ENCODE peak calls at places on chromosome 13, in seven cellular contexts. One of them, this sample, is unnamed.

GRCh38 chr13:45402641-45403040 is 15.5 kb downstream of the SLC25A30 start:
- DNase-seq in brain microvascular endothelial cell: no peak
- DNase-seq in OCI-M1: no peak
- DNase-seq in NB4: no peak
- DNase-seq in EL: no peak
- DNase-seq in stimulated activated CD4-positive, alpha-beta T cell treated with anti-CD3 and anti-CD28 coated beads, Interleukin-4, amount 100 ng/mL, for 4 hours: no peak
- DNase-seq in fibroblast of the conjunctiva: no peak
- DNase-seq in this sample: no peak

GRCh38 chr13:106405731-106406130 is 129.7 kb downstream of the EFNB2 start:
- DNase-seq in NB4: no peak
- DNase-seq in fibroblast of the conjunctiva: no peak
- DNase-seq in EL: no peak
- DNase-seq in OCI-M1: no peak
- DNase-seq in stimulated activated CD4-positive, alpha-beta T cell treated with anti-CD3 and anti-CD28 coated beads, Interleukin-4, amount 100 ng/mL, for 4 hours: no peak
- DNase-seq in brain microvascular endothelial cell: no peak
- DNase-seq in this sample: no peak

GRCh38 chr13:50991624-50992610 is 82.3 kb downstream of the RNASEH2B start:
- DNase-seq in brain microvascular endothelial cell: no peak
- DNase-seq in EL: no peak
- DNase-seq in OCI-M1: peak; percentile 90
- DNase-seq in NB4: peak; percentile 47
- DNase-seq in stimulated activated CD4-positive, alpha-beta T cell treated with anti-CD3 and anti-CD28 coated beads, Interleukin-4, amount 100 ng/mL, for 4 hours: no peak
- DNase-seq in fibroblast of the conjunctiva: no peak
- DNase-seq in this sample: no peak

GRCh38 chr13:53237696-53238095 is 209.1 kb downstream of the OLFM4 start:
- DNase-seq in EL: no peak
- DNase-seq in NB4: no peak
- DNase-seq in fibroblast of the conjunctiva: no peak
- DNase-seq in brain microvascular endothelial cell: no peak
- DNase-seq in stimulated activated CD4-positive, alpha-beta T cell treated with anti-CD3 and anti-CD28 coated beads, Interleukin-4, amount 100 ng/mL, for 4 hours: no peak
- DNase-seq in OCI-M1: no peak
- DNase-seq in this sample: no peak

GRCh38 chr13:43804461-43805070 is 17.8 kb upstream of the ENOX1 start:
- DNase-seq in NB4: peak; percentile 62
- DNase-seq in OCI-M1: peak; percentile 88
- DNase-seq in EL: peak; percentile 75
- DNase-seq in stimulated activated CD4-positive, alpha-beta T cell treated with anti-CD3 and anti-CD28 coated beads, Interleukin-4, amount 100 ng/mL, for 4 hours: no peak
- DNase-seq in fibroblast of the conjunctiva: peak; percentile 70
- DNase-seq in brain microvascular endothelial cell: peak; percentile 76
- DNase-seq in this sample: no peak

GRCh38 chr13:112972867-112973576 is 4.0 kb downstream of the MCF2L start:
- DNase-seq in OCI-M1: no peak
- DNase-seq in fibroblast of the conjunctiva: no peak
- DNase-seq in stimulated activated CD4-positive, alpha-beta T cell treated with anti-CD3 and anti-CD28 coated beads, Interleukin-4, amount 100 ng/mL, for 4 hours: no peak
- DNase-seq in EL: no peak
- DNase-seq in brain microvascular endothelial cell: no peak
- DNase-seq in NB4: no peak
- DNase-seq in this sample: no peak

GRCh38 chr13:22073718-22074117 is 402.8 kb downstream of the FGF9 start:
- DNase-seq in stimulated activated CD4-positive, alpha-beta T cell treated with anti-CD3 and anti-CD28 coated beads, Interleukin-4, amount 100 ng/mL, for 4 hours: no peak
- DNase-seq in EL: no peak
- DNase-seq in OCI-M1: no peak
- DNase-seq in NB4: no peak
- DNase-seq in fibroblast of the conjunctiva: no peak
- DNase-seq in brain microvascular endothelial cell: no peak
- DNase-seq in this sample: no peak

GRCh38 chr13:105914637-105915036 is 620.8 kb downstream of the EFNB2 start:
- DNase-seq in OCI-M1: peak; percentile 27
- DNase-seq in EL: peak; percentile 61
- DNase-seq in brain microvascular endothelial cell: peak; percentile 70
- DNase-seq in stimulated activated CD4-positive, alpha-beta T cell treated with anti-CD3 and anti-CD28 coated beads, Interleukin-4, amount 100 ng/mL, for 4 hours: no peak
- DNase-seq in NB4: no peak
- DNase-seq in fibroblast of the conjunctiva: peak; percentile 63
- DNase-seq in this sample: no peak

GRCh38 chr13:28624707-28625432 is 34.1 kb upstream of the POMP start:
- DNase-seq in NB4: no peak
- DNase-seq in brain microvascular endothelial cell: no peak
- DNase-seq in stimulated activated CD4-positive, alpha-beta T cell treated with anti-CD3 and anti-CD28 coated beads, Interleukin-4, amount 100 ng/mL, for 4 hours: no peak
- DNase-seq in fibroblast of the conjunctiva: no peak
- DNase-seq in EL: no peak
- DNase-seq in OCI-M1: no peak
- DNase-seq in this sample: no peak

GRCh38 chr13:25860862-25861261 is 191.0 kb downstream of the SHISA2 start:
- DNase-seq in fibroblast of the conjunctiva: peak; percentile 5
- DNase-seq in EL: peak; percentile 72
- DNase-seq in stimulated activated CD4-positive, alpha-beta T cell treated with anti-CD3 and anti-CD28 coated beads, Interleukin-4, amount 100 ng/mL, for 4 hours: no peak
- DNase-seq in OCI-M1: no peak
- DNase-seq in NB4: no peak
- DNase-seq in brain microvascular endothelial cell: peak; percentile 65
- DNase-seq in this sample: no peak

GRCh38 chr13:65856464-65856863 is 1373.7 kb downstream of the PCDH9 start:
- DNase-seq in OCI-M1: no peak
- DNase-seq in fibroblast of the conjunctiva: peak; percentile 46
- DNase-seq in stimulated activated CD4-positive, alpha-beta T cell treated with anti-CD3 and anti-CD28 coated beads, Interleukin-4, amount 100 ng/mL, for 4 hours: no peak
- DNase-seq in EL: peak; percentile 32
- DNase-seq in brain microvascular endothelial cell: peak; percentile 67
- DNase-seq in NB4: no peak
- DNase-seq in this sample: no peak

GRCh38 chr13:49828452-49828851 is 36.0 kb upstream of the KPNA3 start:
- DNase-seq in EL: no peak
- DNase-seq in brain microvascular endothelial cell: no peak
- DNase-seq in stimulated activated CD4-positive, alpha-beta T cell treated with anti-CD3 and anti-CD28 coated beads, Interleukin-4, amount 100 ng/mL, for 4 hours: no peak
- DNase-seq in NB4: peak; percentile 36
- DNase-seq in OCI-M1: peak; percentile 92
- DNase-seq in fibroblast of the conjunctiva: no peak
- DNase-seq in this sample: no peak

GRCh38 chr13:85653681-85654080 is 145.5 kb downstream of the SLITRK6 start:
- DNase-seq in brain microvascular endothelial cell: no peak
- DNase-seq in OCI-M1: no peak
- DNase-seq in EL: no peak
- DNase-seq in fibroblast of the conjunctiva: no peak
- DNase-seq in NB4: no peak
- DNase-seq in stimulated activated CD4-positive, alpha-beta T cell treated with anti-CD3 and anti-CD28 coated beads, Interleukin-4, amount 100 ng/mL, for 4 hours: no peak
- DNase-seq in this sample: no peak

GRCh38 chr13:95784161-95784880 is 107.4 kb downstream of the DNAJC3 start:
- DNase-seq in fibroblast of the conjunctiva: peak; percentile 16
- DNase-seq in NB4: no peak
- DNase-seq in stimulated activated CD4-positive, alpha-beta T cell treated with anti-CD3 and anti-CD28 coated beads, Interleukin-4, amount 100 ng/mL, for 4 hours: no peak
- DNase-seq in EL: peak; percentile 78
- DNase-seq in brain microvascular endothelial cell: peak; percentile 57
- DNase-seq in OCI-M1: no peak
- DNase-seq in this sample: no peak

GRCh38 chr13:71483733-71484132 is 383.3 kb downstream of the DACH1 start:
- DNase-seq in fibroblast of the conjunctiva: no peak
- DNase-seq in brain microvascular endothelial cell: no peak
- DNase-seq in OCI-M1: no peak
- DNase-seq in stimulated activated CD4-positive, alpha-beta T cell treated with anti-CD3 and anti-CD28 coated beads, Interleukin-4, amount 100 ng/mL, for 4 hours: no peak
- DNase-seq in NB4: no peak
- DNase-seq in EL: no peak
- DNase-seq in this sample: no peak

GRCh38 chr13:49997935-49998334 is 1.1 kb downstream of the TRIM13 start:
- DNase-seq in OCI-M1: no peak
- DNase-seq in stimulated activated CD4-positive, alpha-beta T cell treated with anti-CD3 and anti-CD28 coated beads, Interleukin-4, amount 100 ng/mL, for 4 hours: no peak
- DNase-seq in NB4: peak; percentile 41
- DNase-seq in EL: peak; percentile 9
- DNase-seq in fibroblast of the conjunctiva: no peak
- DNase-seq in brain microvascular endothelial cell: no peak
- DNase-seq in this sample: no peak

GRCh38 chr13:51101636-51102218 is 9.3 kb downstream of the C13orf42 start:
- DNase-seq in stimulated activated CD4-positive, alpha-beta T cell treated with anti-CD3 and anti-CD28 coated beads, Interleukin-4, amount 100 ng/mL, for 4 hours: no peak
- DNase-seq in NB4: no peak
- DNase-seq in EL: no peak
- DNase-seq in brain microvascular endothelial cell: no peak
- DNase-seq in fibroblast of the conjunctiva: no peak
- DNase-seq in OCI-M1: no peak
- DNase-seq in this sample: peak; percentile 3

GRCh38 chr13:68984688-68985319 is 1122.8 kb upstream of the ATXN8OS start:
- DNase-seq in NB4: no peak
- DNase-seq in EL: no peak
- DNase-seq in stimulated activated CD4-positive, alpha-beta T cell treated with anti-CD3 and anti-CD28 coated beads, Interleukin-4, amount 100 ng/mL, for 4 hours: no peak
- DNase-seq in fibroblast of the conjunctiva: no peak
- DNase-seq in brain microvascular endothelial cell: no peak
- DNase-seq in OCI-M1: no peak
- DNase-seq in this sample: no peak

GRCh38 chr13:23741879-23742510 is 147.2 kb downstream of the MIPEP start:
- DNase-seq in EL: peak; percentile 20
- DNase-seq in stimulated activated CD4-positive, alpha-beta T cell treated with anti-CD3 and anti-CD28 coated beads, Interleukin-4, amount 100 ng/mL, for 4 hours: no peak
- DNase-seq in NB4: peak; percentile 29
- DNase-seq in brain microvascular endothelial cell: no peak
- DNase-seq in OCI-M1: peak; percentile 9
- DNase-seq in fibroblast of the conjunctiva: no peak
- DNase-seq in this sample: no peak

GRCh38 chr13:60584976-60585375 is 188.0 kb downstream of the TDRD3 start:
- DNase-seq in stimulated activated CD4-positive, alpha-beta T cell treated with anti-CD3 and anti-CD28 coated beads, Interleukin-4, amount 100 ng/mL, for 4 hours: no peak
- DNase-seq in fibroblast of the conjunctiva: peak; percentile 16
- DNase-seq in NB4: peak; percentile 42
- DNase-seq in OCI-M1: no peak
- DNase-seq in brain microvascular endothelial cell: peak; percentile 54
- DNase-seq in EL: no peak
- DNase-seq in this sample: no peak

GRCh38 chr13:99406799-99407201 is 94.5 kb upstream of the TM9SF2 start:
- DNase-seq in fibroblast of the conjunctiva: no peak
- DNase-seq in brain microvascular endothelial cell: no peak
- DNase-seq in OCI-M1: no peak
- DNase-seq in stimulated activated CD4-positive, alpha-beta T cell treated with anti-CD3 and anti-CD28 coated beads, Interleukin-4, amount 100 ng/mL, for 4 hours: no peak
- DNase-seq in EL: no peak
- DNase-seq in NB4: peak; percentile 49
- DNase-seq in this sample: no peak

GRCh38 chr13:22915442-22916082 is 265.2 kb upstream of the SGCG start:
- DNase-seq in stimulated activated CD4-positive, alpha-beta T cell treated with anti-CD3 and anti-CD28 coated beads, Interleukin-4, amount 100 ng/mL, for 4 hours: no peak
- DNase-seq in OCI-M1: peak; percentile 25
- DNase-seq in fibroblast of the conjunctiva: peak; percentile 34
- DNase-seq in EL: peak; percentile 5
- DNase-seq in NB4: no peak
- DNase-seq in brain microvascular endothelial cell: peak; percentile 18
- DNase-seq in this sample: no peak

GRCh38 chr13:101272886-101273285 is 143.4 kb downstream of the NALCN start:
- DNase-seq in brain microvascular endothelial cell: no peak
- DNase-seq in fibroblast of the conjunctiva: no peak
- DNase-seq in OCI-M1: no peak
- DNase-seq in NB4: no peak
- DNase-seq in EL: no peak
- DNase-seq in stimulated activated CD4-positive, alpha-beta T cell treated with anti-CD3 and anti-CD28 coated beads, Interleukin-4, amount 100 ng/mL, for 4 hours: no peak
- DNase-seq in this sample: no peak

GRCh38 chr13:113741101-113741731 is 17.8 kb upstream of the TMEM255B start:
- DNase-seq in stimulated activated CD4-positive, alpha-beta T cell treated with anti-CD3 and anti-CD28 coated beads, Interleukin-4, amount 100 ng/mL, for 4 hours: no peak
- DNase-seq in EL: no peak
- DNase-seq in OCI-M1: peak; percentile 71
- DNase-seq in NB4: peak; percentile 93
- DNase-seq in fibroblast of the conjunctiva: no peak
- DNase-seq in brain microvascular endothelial cell: no peak
- DNase-seq in this sample: no peak

GRCh38 chr13:108214511-108215383 is 589 bp downstream of the LIG4 start:
- DNase-seq in OCI-M1: no peak
- DNase-seq in stimulated activated CD4-positive, alpha-beta T cell treated with anti-CD3 and anti-CD28 coated beads, Interleukin-4, amount 100 ng/mL, for 4 hours: peak; percentile 18
- DNase-seq in NB4: no peak
- DNase-seq in EL: no peak
- DNase-seq in brain microvascular endothelial cell: no peak
- DNase-seq in fibroblast of the conjunctiva: no peak
- DNase-seq in this sample: no peak

GRCh38 chr13:99640260-99640659 is 139.0 kb downstream of the TM9SF2 start:
- DNase-seq in NB4: no peak
- DNase-seq in EL: no peak
- DNase-seq in OCI-M1: no peak
- DNase-seq in brain microvascular endothelial cell: no peak
- DNase-seq in fibroblast of the conjunctiva: no peak
- DNase-seq in stimulated activated CD4-positive, alpha-beta T cell treated with anti-CD3 and anti-CD28 coated beads, Interleukin-4, amount 100 ng/mL, for 4 hours: no peak
- DNase-seq in this sample: no peak

GRCh38 chr13:27827646-27828045 is 35.4 kb downstream of the GSX1 start:
- DNase-seq in fibroblast of the conjunctiva: no peak
- DNase-seq in brain microvascular endothelial cell: no peak
- DNase-seq in OCI-M1: no peak
- DNase-seq in stimulated activated CD4-positive, alpha-beta T cell treated with anti-CD3 and anti-CD28 coated beads, Interleukin-4, amount 100 ng/mL, for 4 hours: no peak
- DNase-seq in EL: no peak
- DNase-seq in NB4: no peak
- DNase-seq in this sample: no peak

GRCh38 chr13:45833663-45834062 is 17.9 kb downstream of the SIAH3 start:
- DNase-seq in stimulated activated CD4-positive, alpha-beta T cell treated with anti-CD3 and anti-CD28 coated beads, Interleukin-4, amount 100 ng/mL, for 4 hours: no peak
- DNase-seq in brain microvascular endothelial cell: no peak
- DNase-seq in NB4: peak; percentile 76
- DNase-seq in fibroblast of the conjunctiva: no peak
- DNase-seq in EL: peak; percentile 51
- DNase-seq in OCI-M1: no peak
- DNase-seq in this sample: no peak

GRCh38 chr13:51154029-51154555 is 43.0 kb upstream of the C13orf42 start:
- DNase-seq in stimulated activated CD4-positive, alpha-beta T cell treated with anti-CD3 and anti-CD28 coated beads, Interleukin-4, amount 100 ng/mL, for 4 hours: no peak
- DNase-seq in NB4: peak; percentile 61
- DNase-seq in brain microvascular endothelial cell: peak; percentile 33
- DNase-seq in fibroblast of the conjunctiva: peak; percentile 13
- DNase-seq in OCI-M1: peak; percentile 69
- DNase-seq in EL: no peak
- DNase-seq in this sample: no peak

GRCh38 chr13:94079876-94080275 is 399.6 kb downstream of the DCT start:
- DNase-seq in fibroblast of the conjunctiva: peak; percentile 56
- DNase-seq in EL: peak; percentile 47
- DNase-seq in OCI-M1: no peak
- DNase-seq in stimulated activated CD4-positive, alpha-beta T cell treated with anti-CD3 and anti-CD28 coated beads, Interleukin-4, amount 100 ng/mL, for 4 hours: no peak
- DNase-seq in brain microvascular endothelial cell: no peak
- DNase-seq in NB4: no peak
- DNase-seq in this sample: no peak

GRCh38 chr13:49367640-49368431 is 76.0 kb downstream of the CAB39L start:
- DNase-seq in OCI-M1: no peak
- DNase-seq in stimulated activated CD4-positive, alpha-beta T cell treated with anti-CD3 and anti-CD28 coated beads, Interleukin-4, amount 100 ng/mL, for 4 hours: no peak
- DNase-seq in fibroblast of the conjunctiva: no peak
- DNase-seq in EL: no peak
- DNase-seq in NB4: no peak
- DNase-seq in brain microvascular endothelial cell: no peak
- DNase-seq in this sample: no peak

This sample was measured in stimulated activated effector memory CD8-positive, alpha-beta T cell treated with anti-CD3 and anti-CD28 coated beads, Interleukin-12 subunit alpha, Interleukin-12 subunit beta, amount 100 ng/mL, for 72 hours.